ENCODE peak calls at places on chromosomes 12 and 14, in four cellular contexts. C is neural crest cell; E is NCI-H2029 treated with DMSO at 0.1 percent for 48 hours; Q is activated naive CD4-positive, alpha-beta T cell treated with anti-CD3 and anti-CD28 coated beads for 36 hours. D is an unnamed sample.

GRCh38 chr12:108043750-108044149 is 85.3 kb upstream of the WSCD2 start:
- DNase-seq in C (no peak), E (no peak), Q (no peak), D (peak; percentile 26)

GRCh38 chr12:23694920-23695319 is 254.6 kb downstream of the SOX5 start:
- DNase-seq in C (no peak), E (no peak), Q (no peak), D (no peak)

GRCh38 chr14:58881433-58881832 is 243.7 kb downstream of the DACT1 start:
- DNase-seq in C (no peak), E (no peak), Q (no peak), D (no peak)

GRCh38 chr14:23118506-23119361 is at the start of gene CEBPE:
- DNase-seq in C (no peak), E (no peak), Q (no peak), D (no peak)

GRCh38 chr12:18296201-18296908 is 35.0 kb downstream of the PIK3C2G start:
- DNase-seq in C (no peak), E (no peak), Q (no peak), D (no peak)

GRCh38 chr14:32077081-32078029 is at the start of gene ARHGAP5:
- DNase-seq in C (peak; percentile 58), E (peak; percentile 95), Q (peak; percentile 58), D (peak; percentile 91)

GRCh38 chr14:104280085-104280901 is 141.9 kb downstream of the KIF26A start:
- DNase-seq in C (no peak), E (no peak), Q (peak; percentile 2), D (no peak)

GRCh38 chr12:117042171-117042809 is 56.9 kb downstream of the TESC start:
- DNase-seq in C (no peak), E (no peak), Q (no peak), D (no peak)

GRCh38 chr12:95633049-95633545 is 81.8 kb upstream of the USP44 start:
- DNase-seq in C (no peak), E (no peak), Q (no peak), D (no peak)

GRCh38 chr12:116609715-116610114 is 50.5 kb downstream of the MAP1LC3B2 start:
- DNase-seq in C (peak; percentile 30), E (no peak), Q (peak; percentile 61), D (no peak)

GRCh38 chr12:47085815-47086252 is 6.1 kb upstream of the AMIGO2 start:
- DNase-seq in C (no peak), E (peak; percentile 47), Q (peak; percentile 63), D (no peak)

D was measured in left kidney.